ENCODE peak calls at places on chromosomes 16 and 17, in eight cellular contexts. A, W, S, E, N, F, T and L are unnamed samples. For H3K4me1, the result is how much of the 10 kb centered on the place peaks cover.

GRCh38 chr16:2213817-2214720 is 571 bp downstream of the PGP start:
- DNase-seq in A (no peak), W (no peak), S (no peak), E (no peak), N (no peak), F (peak), T (no peak), L (no peak)

GRCh38 chr16:72173997-72174396 is 2.0 kb upstream of the PMFBP1 start:
- DNase-seq in A (no peak), W (no peak), S (no peak), E (no peak), N (no peak), F (no peak), T (no peak), L (no peak)

GRCh38 chr17:64155751-64156544 is 26.0 kb upstream of the ERN1 start:
- DNase-seq in A (no peak), W (peak), S (no peak), E (no peak), N (peak), F (peak), T (peak), L (no peak)

GRCh38 chr17:57871155-57871554 is 21.3 kb upstream of the MRPS23 start:
- DNase-seq in A (no peak), W (no peak), S (no peak), E (no peak), N (no peak), F (no peak), T (no peak), L (no peak)

GRCh38 chr17:7356072-7356549 is 1.2 kb downstream of the TMEM95 start:
- DNase-seq in A (peak), W (peak), S (peak), E (no peak), N (peak), F (peak), T (peak), L (peak)

GRCh38 chr16:56617212-56618085 is 8.1 kb upstream of the MT1E start:
- DNase-seq in A (no peak), W (peak), S (no peak), E (no peak), N (no peak), F (peak), T (peak), L (no peak)

GRCh38 chr16:27352026-27352425 is 38.3 kb downstream of the IL4R start:
- DNase-seq in A (no peak), W (no peak), S (no peak), E (no peak), N (no peak), F (no peak), T (no peak), L (no peak)

GRCh38 chr17:74870512-74870911 is 2.3 kb downstream of the FDXR start:
- DNase-seq in A (no peak), W (peak), S (no peak), E (no peak), N (no peak), F (peak), T (no peak), L (no peak)

GRCh38 chr17:75552847-75553552 is 27.5 kb downstream of the LLGL2 start:
- DNase-seq in A (no peak), W (no peak), S (no peak), E (no peak), N (no peak), F (no peak), T (no peak), L (peak)

GRCh38 chr16:47426806-47427205 is 34.1 kb downstream of the ITFG1 start:
- DNase-seq in A (no peak), W (no peak), S (no peak), E (no peak), N (no peak), F (no peak), T (no peak), L (no peak)

GRCh38 chr17:48625502-48626201 is 506 bp downstream of the HOXB9 start:
- DNase-seq in A (no peak), W (no peak), S (peak), E (no peak), N (peak), F (no peak), T (peak), L (peak)

GRCh38 chr16:88924834-88925539 is 52.0 kb downstream of the CBFA2T3 start:
- DNase-seq in A (no peak), W (peak), S (peak), E (no peak), N (peak), F (peak), T (peak), L (peak)

GRCh38 chr17:72116692-72117469 is 3.9 kb upstream of the SOX9 start:
- DNase-seq in A (no peak), W (no peak), S (no peak), E (no peak), N (no peak), F (no peak), T (no peak), L (no peak)

GRCh38 chr16:57406881-57407280 is 2.3 kb downstream of the CCL17 start:
- DNase-seq in A (no peak), W (no peak), S (no peak), E (no peak), N (no peak), F (no peak), T (no peak), L (no peak)

GRCh38 chr16:84547539-84548058 is 43.1 kb upstream of the MEAK7 start:
- DNase-seq in A (no peak), W (no peak), S (no peak), E (no peak), N (no peak), F (no peak), T (no peak), L (no peak)

GRCh38 chr16:84982434-84982833 is 28.9 kb downstream of the ZDHHC7 start:
- DNase-seq in A (no peak), W (no peak), S (no peak), E (no peak), N (no peak), F (peak), T (peak), L (no peak)

GRCh38 chr16:69709456-69710084 is 16.8 kb downstream of the NQO1 start:
- DNase-seq in A (peak), W (no peak), S (no peak), E (no peak), N (no peak), F (no peak), T (no peak), L (peak)

GRCh38 chr17:72126575-72127486 is 6.0 kb downstream of the SOX9 start:
- DNase-seq in A (no peak), W (peak), S (no peak), E (no peak), N (peak), F (no peak), T (peak), L (peak)

GRCh38 chr16:84056933-84057332 is 14.3 kb upstream of the SLC38A8 start:
- DNase-seq in A (no peak), W (no peak), S (no peak), E (no peak), N (no peak), F (no peak), T (no peak), L (no peak)

DNA sequence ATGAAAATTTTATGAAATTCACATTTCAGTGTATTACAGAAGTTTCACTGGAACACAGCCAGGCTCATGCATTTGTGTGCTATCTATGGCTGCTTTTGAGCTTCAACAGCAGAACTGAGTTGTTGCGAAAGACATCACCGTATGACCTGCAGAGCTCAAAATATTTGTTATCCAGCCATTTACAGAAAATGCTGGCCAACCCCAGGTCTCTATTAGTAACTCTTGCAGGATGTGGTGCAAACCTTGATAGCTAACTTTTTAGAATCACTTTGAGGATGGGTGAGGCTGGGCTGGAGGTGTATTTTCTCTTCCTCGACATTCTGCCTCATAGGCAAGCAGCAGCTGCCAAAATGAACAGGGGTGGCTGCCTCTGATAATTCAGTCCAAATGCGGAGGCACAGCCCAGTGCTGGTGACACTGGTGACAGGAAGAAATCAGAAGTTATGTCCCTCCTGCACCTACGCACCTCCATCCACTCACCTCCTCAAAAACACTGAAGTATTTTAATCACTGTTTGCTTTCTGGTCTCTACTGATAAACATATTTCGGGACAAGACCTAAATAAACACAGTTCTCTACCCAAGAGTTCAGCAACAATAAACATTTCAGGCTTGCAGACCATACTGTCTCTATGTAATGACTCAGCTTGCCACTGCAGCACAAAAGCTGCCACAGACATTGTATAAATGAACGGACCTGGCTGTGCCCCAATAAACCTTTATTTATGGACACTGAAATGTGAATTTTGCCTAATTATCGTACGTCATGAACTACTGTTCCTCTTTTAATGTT is 28.5 kb downstream of the ARHGAP17 start:
- DNase-seq in A (no peak), W (peak), S (no peak), E (no peak), N (peak), F (no peak), T (peak), L (no peak)
- H3K4me1 ChIP-seq in A (under half), W (half or more), S (under half), E (half or more), N (under half), F (under half), T (half or more), L (half or more)

DNA sequence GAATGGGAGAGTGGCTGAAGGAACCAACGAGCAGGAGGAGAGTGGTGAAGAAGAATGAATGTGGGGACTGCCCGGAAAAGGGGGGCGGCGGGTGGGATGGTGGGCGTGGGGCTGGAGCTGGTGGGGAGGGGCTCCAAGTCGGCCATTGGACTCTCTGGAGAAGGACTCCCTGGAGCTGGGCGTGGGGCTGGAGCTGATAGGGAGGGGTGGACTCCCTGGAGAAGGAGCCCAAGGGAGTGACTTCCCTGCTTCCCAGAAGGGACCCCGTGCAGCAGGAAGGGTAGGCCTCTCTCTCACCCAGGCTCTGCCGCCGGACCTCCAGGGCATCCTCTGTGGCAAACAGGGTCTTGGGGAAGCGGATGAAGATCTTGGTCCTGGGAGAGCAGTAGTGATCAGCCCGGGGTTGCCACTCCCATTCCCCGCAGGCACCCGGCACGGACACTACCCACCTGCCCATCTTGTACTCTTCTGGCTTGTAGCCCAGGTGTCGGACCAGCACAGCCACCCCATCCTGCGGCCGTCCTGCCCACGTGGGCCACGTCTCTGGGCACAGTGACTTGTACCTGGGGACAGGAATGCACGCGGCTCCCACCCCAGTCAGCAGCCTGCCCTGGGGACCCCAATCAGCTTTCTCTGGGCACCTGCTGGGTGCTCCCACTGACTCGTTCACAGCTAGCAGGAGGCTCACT is 14.9 kb upstream of the CRK start:
- DNase-seq in A (no peak), W (no peak), S (no peak), E (no peak), N (no peak), F (no peak), T (no peak), L (no peak)
- H3K4me1 ChIP-seq in A (under half), W (under half), S (under half), E (under half), N (under half), F (under half), T (under half), L (under half)

DNA sequence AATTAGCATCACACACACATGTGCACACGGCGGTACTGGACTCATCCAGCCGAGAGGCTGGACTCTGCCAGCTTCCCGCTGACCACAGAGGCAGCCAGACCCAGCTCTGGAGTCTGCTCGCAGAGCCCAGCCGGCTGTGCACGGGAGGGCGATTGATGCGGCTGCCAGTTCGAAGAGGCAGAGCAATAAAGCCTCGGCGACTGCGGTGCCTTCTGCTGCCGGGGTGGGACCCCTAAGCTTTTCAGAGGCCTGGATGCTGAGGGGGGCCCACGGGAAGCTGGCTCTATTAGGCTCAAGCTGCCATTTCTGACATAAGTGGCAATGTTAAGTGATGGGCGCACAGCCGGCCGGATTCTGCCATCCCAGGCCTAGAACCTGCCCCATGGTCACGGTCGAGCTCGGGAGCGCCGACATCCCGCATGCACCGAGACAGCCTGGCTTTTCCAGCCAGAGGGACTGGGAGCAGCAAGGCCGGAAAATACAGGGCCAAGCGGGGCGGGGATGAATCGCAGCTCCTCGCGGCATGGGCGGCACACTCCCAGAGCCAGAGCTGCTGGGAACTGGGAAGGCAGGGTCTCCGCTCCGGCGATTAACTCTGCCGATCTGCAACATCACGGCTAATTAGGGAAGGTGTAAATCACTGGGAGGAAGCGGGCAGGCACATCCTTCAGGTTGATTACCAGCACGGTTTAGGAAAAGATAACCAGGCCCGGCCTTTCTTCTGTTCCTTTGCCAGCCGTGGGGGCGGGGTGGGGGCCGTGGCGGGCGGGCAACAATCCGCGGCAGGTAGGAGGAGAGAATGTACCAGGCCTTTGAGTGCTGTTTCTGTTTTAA is 57.7 kb downstream of the TBC1D16 start:
- DNase-seq in A (no peak), W (peak), S (no peak), E (no peak), N (no peak), F (no peak), T (peak), L (no peak)
- H3K4me1 ChIP-seq in A (under half), W (under half), S (under half), E (under half), N (under half), F (under half), T (under half), L (under half)

GRCh38 chr17:77437017-77437416 is 296.2 kb downstream of the SEC14L1 start:
- DNase-seq in A (no peak), W (no peak), S (no peak), E (no peak), N (no peak), F (no peak), T (no peak), L (no peak)
- H3K4me1 ChIP-seq in A (half or more), W (half or more), S (under half), E (half or more), N (under half), F (under half), T (under half), L (under half)